ENCODE peak calls at places on chromosomes 11 and 22, in eight cellular contexts. B is GM19239; W is stimulated activated CD8-positive, alpha-beta memory T cell treated with anti-CD3 and anti-CD28 coated beads, Interleukin-2, amount 100 ng/mL, for 1 hour; M is immature natural killer cell; P is cardiac septum; T is colonic mucosa; N is testis; D is CD4-positive, CD25-positive, alpha-beta regulatory T cell. Z is an unnamed sample.

GRCh38 chr11:67482736-67483497 is at the start of gene AIP:
- DNase-seq in M (peak; percentile 96), P (peak; percentile 99), D (peak; percentile 98), W (peak; percentile 86), T (peak; percentile 99), B (peak; percentile 92), N (peak; percentile 98), Z (peak; percentile 99)

GRCh38 chr11:5367461-5368074 is 16.0 kb upstream of the OR51M1 start:
- DNase-seq in M (no peak), W (no peak), T (no peak), N (no peak), P (no peak), D (no peak), B (no peak), Z (no peak)

GRCh38 chr22:30675436-30675835 is 7.8 kb upstream of the DUSP18 start:
- DNase-seq in W (no peak), D (no peak), B (no peak), T (no peak), N (peak; percentile 79), P (no peak), M (no peak), Z (no peak)

GRCh38 chr11:3022982-3023381 is 30.9 kb upstream of the NAP1L4 start:
- DNase-seq in B (no peak), P (no peak), T (no peak), N (no peak), M (no peak), D (no peak), W (no peak), Z (no peak)

GRCh38 chr11:20162824-20163777 is 2.8 kb upstream of the DBX1 start:
- DNase-seq in W (no peak), B (no peak), M (no peak), D (no peak), N (no peak), P (no peak), T (no peak), Z (peak; percentile 53)

GRCh38 chr11:126112547-126112946 is 49.9 kb upstream of the CDON start:
- DNase-seq in T (no peak), B (no peak), D (no peak), P (no peak), N (no peak), W (no peak), M (no peak), Z (no peak)

GRCh38 chr22:46070215-46070721 is 80.1 kb upstream of the PPARA start:
- DNase-seq in D (no peak), T (peak; percentile 72), B (no peak), P (peak; percentile 85), W (no peak), M (no peak), N (peak; percentile 79), Z (no peak)

GRCh38 chr22:27545071-27545470 is 256.5 kb downstream of the MN1 start:
- DNase-seq in W (no peak), N (no peak), M (no peak), D (no peak), P (no peak), B (no peak), T (no peak), Z (no peak)

GRCh38 chr11:57668467-57668890 is 565 bp downstream of the ZDHHC5 start:
- DNase-seq in N (no peak), W (no peak), M (no peak), T (no peak), P (no peak), B (no peak), D (no peak), Z (no peak)

GRCh38 chr11:119322360-119322739 is 5.4 kb upstream of the MCAM start:
- DNase-seq in W (no peak), M (no peak), T (no peak), N (no peak), D (no peak), B (no peak), P (no peak), Z (no peak)

GRCh38 chr22:22425783-22426624 is 82.5 kb downstream of the ZNF280B start:
- DNase-seq in B (no peak), N (peak; percentile 51), P (no peak), D (no peak), M (no peak), T (no peak), W (no peak), Z (no peak)

GRCh38 chr11:130582994-130583393 is 134.5 kb downstream of the ADAMTS15 start:
- DNase-seq in W (no peak), P (no peak), T (no peak), N (no peak), M (no peak), B (no peak), D (no peak), Z (no peak)

GRCh38 chr11:111422494-111423249 is 43.6 kb upstream of the POU2AF1 start:
- DNase-seq in D (peak; percentile 13), P (no peak), T (peak; percentile 71), M (no peak), N (peak; percentile 78), B (no peak), W (no peak), Z (peak; percentile 76)

GRCh38 chr22:17767236-17768065 is 6.8 kb downstream of the BID start:
- DNase-seq in B (peak; percentile 66), W (no peak), M (peak; percentile 66), T (no peak), N (no peak), D (peak; percentile 69), P (no peak), Z (no peak)